ENCODE peak calls at places on chromosomes 2 and 18, in four cellular contexts. G, I, H and U are unnamed samples.

GRCh38 chr2:228541794-228542193 is 360.3 kb upstream of the SPHKAP start:
- DNase-seq in H (no peak), I (no peak), G (no peak), U (peak)

GRCh38 chr2:224325941-224326340 is 76.0 kb downstream of the FAM124B start:
- DNase-seq in I (no peak), G (no peak), H (no peak), U (no peak)

GRCh38 chr2:67394734-67395133 is 2.4 kb upstream of the ETAA1 start:
- DNase-seq in H (no peak), I (no peak), G (no peak), U (peak)

GRCh38 chr2:131567891-131568290 is 40.2 kb downstream of the CCDC74A start:
- DNase-seq in H (no peak), G (no peak), I (no peak), U (no peak)

GRCh38 chr2:40240067-40240466 is 211.8 kb downstream of the SLC8A1 start:
- DNase-seq in G (no peak), H (no peak), I (no peak), U (peak)

GRCh38 chr2:170360546-170361358 is 182.8 kb downstream of the MYO3B start:
- DNase-seq in I (no peak), H (no peak), G (no peak), U (no peak)

GRCh38 chr18:49247786-49248185 is 212.7 kb downstream of the DYM start:
- DNase-seq in I (no peak), G (no peak), H (no peak), U (peak)

GRCh38 chr18:10062292-10062940 is 148.6 kb downstream of the VAPA start:
- DNase-seq in H (no peak), G (no peak), I (no peak), U (no peak)

GRCh38 chr2:85680707-85681353 is 12.8 kb upstream of the SFTPB start:
- DNase-seq in I (no peak), H (no peak), G (no peak), U (no peak)

GRCh38 chr2:6866239-6866745 is 585 bp upstream of the CMPK2 start:
- DNase-seq in I (peak), H (no peak), G (no peak), U (peak)

GRCh38 chr2:112933261-112933660 is 22.3 kb downstream of the IL37 start:
- DNase-seq in I (no peak), G (no peak), H (no peak), U (no peak)

GRCh38 chr2:74893332-74893731 is 59.4 kb downstream of the HK2 start:
- DNase-seq in G (no peak), H (no peak), I (no peak), U (peak)

GRCh38 chr2:29336741-29337340 is 221.6 kb downstream of the CLIP4 start:
- DNase-seq in I (no peak), G (no peak), H (no peak), U (no peak)

GRCh38 chr2:88692187-88692586 is 714 bp downstream of the RPIA start:
- DNase-seq in H (no peak), I (peak), G (no peak), U (peak)

GRCh38 chr18:44589709-44590108 is 91.0 kb upstream of the SETBP1 start:
- DNase-seq in I (no peak), G (no peak), H (no peak), U (peak)